ENCODE peak calls at places on chromosomes 7 and 10, in eight cellular contexts. C is fibroblast of mammary gland; H is bronchial epithelial cell; K is OCI-LY7; N is CD8-positive, alpha-beta T cell; S is foreskin fibroblast; A is dorsolateral prefrontal cortex; Z is BE2C. D is an unnamed sample.

GRCh38 chr7:34720289-34720688 is 62.3 kb downstream of the NPSR1 start:
- DNase-seq in K (no peak), C (no peak), Z (no peak), A (no peak), N (no peak), H (no peak), S (no peak), D (no peak)

GRCh38 chr10:16441106-16441850 is 4.5 kb downstream of the PTER start:
- DNase-seq in K (no peak), Z (no peak), A (no peak), H (peak; percentile 39), C (peak; percentile 34), N (no peak), S (peak; percentile 27), D (no peak)

GRCh38 chr7:75889223-75889825 is 10.5 kb downstream of the RHBDD2 start:
- DNase-seq in K (no peak), C (no peak), H (no peak), N (no peak), A (no peak), S (no peak), Z (no peak), D (no peak)

GRCh38 chr10:122040786-122041185 is 51.8 kb downstream of the TACC2 start:
- DNase-seq in Z (no peak), N (no peak), K (no peak), A (no peak), S (no peak), C (no peak), H (no peak), D (no peak)

GRCh38 chr7:144830024-144830785 is 5.6 kb downstream of the TPK1 start:
- DNase-seq in K (no peak), Z (no peak), C (peak; percentile 51), N (no peak), A (no peak), H (no peak), S (no peak), D (no peak)

GRCh38 chr10:127398140-127398966 is 150.8 kb upstream of the NPS start:
- DNase-seq in K (no peak), N (no peak), C (peak; percentile 71), Z (peak; percentile 42), S (peak; percentile 78), A (no peak), H (peak; percentile 18), D (no peak)

GRCh38 chr10:27372095-27372494 is 131.5 kb upstream of the ACBD5 start:
- DNase-seq in Z (no peak), C (peak; percentile 60), H (peak; percentile 70), N (no peak), A (no peak), K (no peak), S (no peak), D (no peak)

GRCh38 chr7:107318523-107319160 is 149.8 kb downstream of the HBP1 start:
- DNase-seq in H (peak; percentile 26), K (no peak), Z (no peak), N (no peak), A (no peak), S (peak; percentile 23), C (peak; percentile 89), D (no peak)

GRCh38 chr7:122544463-122544862 is 154.5 kb downstream of the RNF133 start:
- DNase-seq in H (no peak), S (no peak), C (no peak), A (no peak), K (peak; percentile 43), N (no peak), Z (no peak), D (no peak)

GRCh38 chr7:98996162-98996552 is 117.8 kb downstream of the TRRAP start:
- DNase-seq in A (no peak), Z (no peak), K (no peak), C (no peak), H (no peak), S (no peak), N (no peak), D (no peak)

GRCh38 chr7:24851791-24852190 is 94.5 kb upstream of the GSDME start:
- DNase-seq in S (peak; percentile 38), Z (peak; percentile 31), H (peak; percentile 58), A (no peak), K (no peak), N (no peak), C (peak; percentile 35), D (no peak)

GRCh38 chr10:132134541-132135397 is 52.0 kb upstream of the DPYSL4 start:
- DNase-seq in C (no peak), K (no peak), Z (peak; percentile 4), S (no peak), H (no peak), A (peak; percentile 42), N (no peak), D (peak; percentile 13)

GRCh38 chr10:98365698-98366530 is 49.1 kb downstream of the PYROXD2 start:
- DNase-seq in N (no peak), C (no peak), Z (no peak), A (no peak), H (peak; percentile 39), S (no peak), K (no peak), D (no peak)

GRCh38 chr7:29684787-29685650 is 121.3 kb upstream of the WIPF3 start:
- DNase-seq in S (peak; percentile 71), H (peak; percentile 51), Z (peak; percentile 77), C (peak; percentile 58), A (peak; percentile 61), K (peak; percentile 30), N (peak; percentile 33), D (peak; percentile 51)

GRCh38 chr7:99834382-99834781 is 6.6 kb downstream of the CYP3A43 start:
- DNase-seq in C (no peak), K (no peak), N (no peak), S (no peak), Z (no peak), H (no peak), A (no peak), D (no peak)

GRCh38 chr10:114560144-114560543 is 97.9 kb downstream of the ABLIM1 start:
- DNase-seq in H (no peak), S (no peak), A (no peak), Z (no peak), N (no peak), K (no peak), C (no peak), D (no peak)

GRCh38 chr10:131084791-131085585 is 226.5 kb downstream of the TCERG1L start:
- DNase-seq in Z (no peak), S (no peak), K (no peak), H (no peak), A (no peak), N (no peak), C (no peak), D (no peak)

GRCh38 chr10:50556238-50557120 is 67.3 kb downstream of the SGMS1 start:
- DNase-seq in K (no peak), H (no peak), Z (no peak), N (no peak), S (no peak), A (no peak), C (no peak), D (no peak)

GRCh38 chr7:22343071-22343470 is 13.9 kb downstream of the RAPGEF5 start:
- DNase-seq in N (no peak), K (no peak), H (no peak), A (no peak), C (no peak), S (no peak), Z (no peak), D (no peak)

GRCh38 chr7:158094671-158095256 is 492.9 kb downstream of the PTPRN2 start:
- DNase-seq in Z (no peak), H (no peak), C (no peak), N (no peak), K (no peak), S (no peak), A (peak; percentile 29), D (peak; percentile 23)

GRCh38 chr7:6590645-6591110 is 857 bp downstream of the INTS15 start:
- DNase-seq in C (peak; percentile 10), S (no peak), H (peak; percentile 15), N (no peak), A (no peak), K (no peak), Z (no peak), D (no peak)

GRCh38 chr10:103653581-103654020 is 160.1 kb downstream of the NEURL1 start:
- DNase-seq in Z (no peak), K (no peak), A (no peak), H (no peak), C (no peak), N (no peak), S (no peak), D (no peak)

GRCh38 chr7:70426249-70426880 is 705.6 kb upstream of the GALNT17 start:
- DNase-seq in Z (no peak), N (no peak), K (peak; percentile 90), C (no peak), S (no peak), A (no peak), H (no peak), D (no peak)

GRCh38 chr10:80444124-80444523 is 10.0 kb upstream of the TSPAN14 start:
- DNase-seq in C (no peak), K (no peak), A (no peak), H (no peak), S (no peak), Z (no peak), N (no peak), D (no peak)

DNA sequence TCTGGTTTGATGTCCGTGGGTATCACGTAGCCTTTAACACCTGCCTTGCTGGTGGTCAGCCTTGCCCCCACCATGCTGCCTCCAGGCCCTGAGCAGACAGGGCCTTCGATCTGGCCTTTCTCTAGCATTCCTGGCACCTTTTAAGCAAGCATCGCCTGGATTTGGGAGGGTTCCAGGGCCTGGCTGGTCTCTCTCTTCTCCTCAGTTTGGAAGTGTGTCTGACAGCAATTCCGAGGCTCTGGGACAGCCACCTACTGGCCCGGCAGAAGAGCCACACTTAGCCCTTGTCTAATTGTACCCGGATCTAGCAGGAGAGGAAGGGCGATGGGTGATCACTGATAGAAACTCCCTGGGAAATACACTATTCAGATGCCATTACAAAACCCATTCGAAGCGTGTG is 441.3 kb upstream of the MKI67 start:
- DNase-seq in Z (no peak), A (no peak), H (no peak), K (no peak), N (no peak), S (no peak), C (no peak), D (no peak)
- TF ChIP-seq CTCF in Z (no peak), A (no peak), H (no peak), K (no peak), N (no peak), S (no peak), C (no peak), D (no peak)

GRCh38 chr7:149799397-149800168 is 26.2 kb upstream of the ZNF467 start:
- DNase-seq in S (no peak), Z (peak; percentile 74), K (peak; percentile 63), C (no peak), A (no peak), N (peak; percentile 73), H (no peak), D (no peak)
- TF ChIP-seq CTCF in S (no peak), Z (peak; percentile 78), K (peak; percentile 82), C (no peak), A (peak; percentile 30), N (peak; percentile 57), H (peak; percentile 48), D (peak; percentile 72)

GRCh38 chr7:74518654-74519053 is 64.9 kb downstream of the GTF2IRD1 start:
- DNase-seq in C (no peak), H (no peak), S (no peak), K (no peak), N (no peak), A (no peak), Z (no peak), D (no peak)
- TF ChIP-seq CTCF in C (no peak), H (no peak), S (no peak), K (no peak), N (no peak), A (no peak), Z (no peak), D (no peak)

GRCh38 chr7:48154792-48155413 is 16.4 kb upstream of the ABCA13 start:
- DNase-seq in C (peak; percentile 50), K (peak; percentile 39), A (no peak), H (peak; percentile 56), Z (peak; percentile 49), N (peak; percentile 33), S (no peak), D (no peak)
- TF ChIP-seq CTCF in C (peak; percentile 76), K (peak; percentile 75), A (no peak), H (peak; percentile 82), Z (peak; percentile 78), N (no peak), S (peak; percentile 86), D (peak; percentile 51)